ENCODE peak calls at places on chromosome 9, in eight cellular contexts. A, H, E, P, J, D, U and T are unnamed samples.

GRCh38 chr9:5748438-5748837 is 84.5 kb downstream of the ERMP1 start:
- DNase-seq in H (no peak), D (no peak), A (no peak), J (no peak), U (no peak), E (no peak), P (no peak), T (no peak)

GRCh38 chr9:127741831-127742434 is 6.8 kb upstream of the TOR2A start:
- DNase-seq in J (peak), E (no peak), P (no peak), D (no peak), U (peak), H (no peak), A (peak), T (peak)

GRCh38 chr9:117480251-117480650 is 65.4 kb upstream of the ASTN2 start:
- DNase-seq in U (no peak), E (no peak), P (no peak), D (no peak), J (no peak), H (no peak), A (no peak), T (no peak)

GRCh38 chr9:107691649-107692048 is 202.1 kb upstream of the KLF4 start:
- DNase-seq in A (no peak), U (no peak), P (no peak), J (no peak), E (no peak), H (no peak), D (no peak), T (no peak)

GRCh38 chr9:97394881-97395280 is 17.0 kb upstream of the TDRD7 start:
- DNase-seq in D (no peak), U (no peak), P (no peak), H (no peak), A (no peak), J (no peak), E (no peak), T (peak)

GRCh38 chr9:136363106-136363605 is 388 bp downstream of the DNLZ start:
- DNase-seq in H (peak), J (peak), A (peak), P (peak), D (peak), E (peak), U (peak), T (peak)

GRCh38 chr9:76741524-76741923 is 22.7 kb upstream of the PCA3 start:
- DNase-seq in U (no peak), H (no peak), A (no peak), P (no peak), E (no peak), J (no peak), D (no peak), T (no peak)

GRCh38 chr9:98375138-98375726 is 119.8 kb upstream of the TBC1D2 start:
- DNase-seq in D (no peak), E (no peak), U (peak), A (no peak), J (peak), P (peak), H (peak), T (no peak)

GRCh38 chr9:130480673-130481072 is 35.9 kb downstream of the ASS1 start:
- DNase-seq in A (no peak), P (no peak), D (no peak), E (no peak), H (no peak), U (no peak), J (no peak), T (no peak)

GRCh38 chr9:28234133-28234898 is 661.0 kb upstream of the C9orf72 start:
- DNase-seq in P (no peak), A (no peak), J (no peak), D (no peak), U (no peak), E (no peak), H (no peak), T (no peak)

GRCh38 chr9:128361981-128362646 is 9.1 kb upstream of the URM1 start:
- DNase-seq in P (peak), H (peak), D (peak), E (peak), U (peak), J (peak), A (peak), T (peak)

GRCh38 chr9:72022846-72023245 is 37.6 kb downstream of the C9orf57 start:
- DNase-seq in U (peak), H (peak), J (no peak), P (peak), A (no peak), D (no peak), E (no peak), T (no peak)

GRCh38 chr9:127651697-127652610 is 39.9 kb downstream of the STXBP1 start:
- DNase-seq in U (no peak), P (no peak), A (no peak), E (no peak), H (no peak), J (no peak), D (no peak), T (no peak)

GRCh38 chr9:123776856-123777560 is 152.9 kb downstream of the DENND1A start:
- DNase-seq in E (no peak), A (no peak), J (no peak), P (no peak), D (no peak), U (no peak), H (no peak), T (no peak)

GRCh38 chr9:2623046-2623865 is 1.7 kb downstream of the VLDLR start:
- DNase-seq in D (peak), P (no peak), A (peak), E (peak), U (peak), J (peak), H (peak), T (peak)

GRCh38 chr9:2722715-2723114 is 5.4 kb downstream of the KCNV2 start:
- DNase-seq in D (no peak), E (no peak), H (peak), A (no peak), U (peak), P (peak), J (no peak), T (peak)

GRCh38 chr9:97840521-97840920 is 12.5 kb upstream of the FOXE1 start:
- DNase-seq in D (no peak), E (no peak), U (peak), P (peak), J (no peak), H (no peak), A (no peak), T (no peak)

GRCh38 chr9:91820126-91820750 is 129.8 kb downstream of the ROR2 start:
- DNase-seq in E (no peak), P (no peak), D (no peak), U (no peak), A (no peak), H (no peak), J (no peak), T (no peak)